ENCODE peak calls at places on chromosome 16, in seven cellular contexts. One of them, this sample, is unnamed.

GRCh38 chr16:46980926-46981325 is 7.5 kb upstream of the DNAJA2 start:
- DNase-seq in vagina: no peak
- DNase-seq in stomach: no peak
- DNase-seq in heart right ventricle: no peak
- DNase-seq in fibroblast of the aortic adventitia: peak
- DNase-seq in tibial nerve: no peak
- DNase-seq in pancreas: no peak
- DNase-seq in this sample: no peak

GRCh38 chr16:77993111-77993571 is 29.2 kb upstream of the CLEC3A start:
- DNase-seq in vagina: no peak
- DNase-seq in stomach: no peak
- DNase-seq in heart right ventricle: no peak
- DNase-seq in fibroblast of the aortic adventitia: peak
- DNase-seq in tibial nerve: no peak
- DNase-seq in pancreas: no peak
- DNase-seq in this sample: no peak

GRCh38 chr16:88505405-88506082 is 52.5 kb downstream of the ZFPM1 start:
- DNase-seq in vagina: no peak
- DNase-seq in stomach: peak
- DNase-seq in heart right ventricle: no peak
- DNase-seq in fibroblast of the aortic adventitia: peak
- DNase-seq in tibial nerve: no peak
- DNase-seq in pancreas: peak
- DNase-seq in this sample: no peak

GRCh38 chr16:90057738-90058173 is 19.4 kb downstream of the PRDM7 start:
- DNase-seq in vagina: no peak
- DNase-seq in stomach: no peak
- DNase-seq in heart right ventricle: no peak
- DNase-seq in fibroblast of the aortic adventitia: peak
- DNase-seq in tibial nerve: no peak
- DNase-seq in pancreas: no peak
- DNase-seq in this sample: no peak

GRCh38 chr16:89472711-89473075 is 17.7 kb downstream of the ANKRD11 start:
- DNase-seq in vagina: no peak
- DNase-seq in stomach: no peak
- DNase-seq in heart right ventricle: no peak
- DNase-seq in fibroblast of the aortic adventitia: no peak
- DNase-seq in tibial nerve: no peak
- DNase-seq in pancreas: no peak
- DNase-seq in this sample: no peak

GRCh38 chr16:9647981-9648701 is 534.1 kb downstream of the GRIN2A start:
- DNase-seq in vagina: no peak
- DNase-seq in stomach: no peak
- DNase-seq in heart right ventricle: peak
- DNase-seq in fibroblast of the aortic adventitia: peak
- DNase-seq in tibial nerve: peak
- DNase-seq in pancreas: peak
- DNase-seq in this sample: no peak

GRCh38 chr16:1258906-1259759 is 3.3 kb downstream of the TPSD1 start:
- DNase-seq in vagina: no peak
- DNase-seq in stomach: no peak
- DNase-seq in heart right ventricle: no peak
- DNase-seq in fibroblast of the aortic adventitia: no peak
- DNase-seq in tibial nerve: no peak
- DNase-seq in pancreas: no peak
- DNase-seq in this sample: no peak

GRCh38 chr16:22291860-22292692 is 5.1 kb upstream of the POLR3E start:
- DNase-seq in vagina: no peak
- DNase-seq in stomach: no peak
- DNase-seq in heart right ventricle: no peak
- DNase-seq in fibroblast of the aortic adventitia: peak
- DNase-seq in tibial nerve: no peak
- DNase-seq in pancreas: no peak
- DNase-seq in this sample: no peak

GRCh38 chr16:68792465-68793324 is 50.6 kb upstream of the TANGO6 start:
- DNase-seq in vagina: no peak
- DNase-seq in stomach: peak
- DNase-seq in heart right ventricle: no peak
- DNase-seq in fibroblast of the aortic adventitia: peak
- DNase-seq in tibial nerve: no peak
- DNase-seq in pancreas: peak
- DNase-seq in this sample: no peak

GRCh38 chr16:84820305-84820684 is 510 bp downstream of the CRISPLD2 start:
- DNase-seq in vagina: no peak
- DNase-seq in stomach: no peak
- DNase-seq in heart right ventricle: no peak
- DNase-seq in fibroblast of the aortic adventitia: no peak
- DNase-seq in tibial nerve: no peak
- DNase-seq in pancreas: no peak
- DNase-seq in this sample: no peak

GRCh38 chr16:55501549-55502322 is 7.1 kb upstream of the LPCAT2 start:
- DNase-seq in vagina: no peak
- DNase-seq in stomach: no peak
- DNase-seq in heart right ventricle: no peak
- DNase-seq in fibroblast of the aortic adventitia: no peak
- DNase-seq in tibial nerve: peak
- DNase-seq in pancreas: no peak
- DNase-seq in this sample: no peak
- TF ChIP-seq CTCF in vagina: no peak
- TF ChIP-seq CTCF in stomach: no peak
- TF ChIP-seq CTCF in heart right ventricle: no peak
- TF ChIP-seq CTCF in fibroblast of the aortic adventitia: peak
- TF ChIP-seq CTCF in tibial nerve: no peak
- TF ChIP-seq CTCF in pancreas: no peak
- TF ChIP-seq CTCF in this sample: peak

DNA sequence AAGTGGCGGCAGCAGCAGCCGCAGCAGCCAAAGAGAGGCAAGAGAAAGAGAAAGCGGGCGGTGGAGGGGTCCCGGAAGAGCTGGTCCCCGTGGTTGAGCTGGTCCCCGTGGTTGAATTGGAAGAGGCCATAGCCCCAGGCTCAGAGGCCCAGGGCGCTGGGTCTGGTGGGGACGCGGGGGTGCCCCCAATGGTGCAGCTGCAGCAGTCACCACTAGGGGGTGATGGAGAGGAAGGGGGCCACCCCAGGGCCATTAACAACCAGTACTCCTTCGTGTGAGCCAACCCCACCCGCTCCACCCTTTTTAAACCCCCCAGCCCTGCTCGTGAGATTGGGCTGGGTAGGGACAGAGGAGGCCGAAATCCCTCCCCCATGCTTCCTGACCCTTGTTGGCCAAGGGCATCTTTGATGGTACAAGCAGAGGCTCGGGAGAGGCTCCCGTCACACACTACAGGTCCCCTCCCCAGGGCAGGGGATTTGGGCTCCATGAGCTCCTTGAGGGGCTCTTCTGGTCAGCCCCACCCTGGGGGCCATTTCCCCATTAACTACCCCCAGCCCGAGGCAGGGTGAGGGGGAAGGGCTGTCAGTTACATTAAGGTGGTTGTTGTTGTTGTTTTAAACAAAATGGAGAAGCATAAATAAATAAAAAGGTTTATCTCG is 4.6 kb upstream of the ATP2A1 start:
- DNase-seq in vagina: no peak
- DNase-seq in stomach: no peak
- DNase-seq in heart right ventricle: no peak
- DNase-seq in fibroblast of the aortic adventitia: no peak
- DNase-seq in tibial nerve: no peak
- DNase-seq in pancreas: no peak
- DNase-seq in this sample: no peak
- TF ChIP-seq CTCF in vagina: no peak
- TF ChIP-seq CTCF in stomach: peak
- TF ChIP-seq CTCF in heart right ventricle: peak
- TF ChIP-seq CTCF in fibroblast of the aortic adventitia: peak
- TF ChIP-seq CTCF in tibial nerve: peak
- TF ChIP-seq CTCF in pancreas: peak
- TF ChIP-seq CTCF in this sample: peak

GRCh38 chr16:28064150-28064549 is 636 bp upstream of the GSG1L start:
- DNase-seq in vagina: no peak
- DNase-seq in stomach: no peak
- DNase-seq in heart right ventricle: no peak
- DNase-seq in fibroblast of the aortic adventitia: no peak
- DNase-seq in tibial nerve: no peak
- DNase-seq in pancreas: no peak
- DNase-seq in this sample: no peak

GRCh38 chr16:28062261-28063046 is 1.1 kb downstream of the GSG1L start:
- DNase-seq in vagina: no peak
- DNase-seq in stomach: no peak
- DNase-seq in heart right ventricle: no peak
- DNase-seq in fibroblast of the aortic adventitia: no peak
- DNase-seq in tibial nerve: no peak
- DNase-seq in pancreas: no peak
- DNase-seq in this sample: no peak

GRCh38 chr16:28063047-28063521 is 430 bp downstream of the GSG1L start:
- DNase-seq in vagina: no peak
- DNase-seq in stomach: no peak
- DNase-seq in heart right ventricle: no peak
- DNase-seq in fibroblast of the aortic adventitia: no peak
- DNase-seq in tibial nerve: no peak
- DNase-seq in pancreas: no peak
- DNase-seq in this sample: no peak

GRCh38 chr16:28064706-28065249 is 1.3 kb upstream of the GSG1L start:
- DNase-seq in vagina: no peak
- DNase-seq in stomach: no peak
- DNase-seq in heart right ventricle: no peak
- DNase-seq in fibroblast of the aortic adventitia: no peak
- DNase-seq in tibial nerve: no peak
- DNase-seq in pancreas: no peak
- DNase-seq in this sample: no peak

DNA sequence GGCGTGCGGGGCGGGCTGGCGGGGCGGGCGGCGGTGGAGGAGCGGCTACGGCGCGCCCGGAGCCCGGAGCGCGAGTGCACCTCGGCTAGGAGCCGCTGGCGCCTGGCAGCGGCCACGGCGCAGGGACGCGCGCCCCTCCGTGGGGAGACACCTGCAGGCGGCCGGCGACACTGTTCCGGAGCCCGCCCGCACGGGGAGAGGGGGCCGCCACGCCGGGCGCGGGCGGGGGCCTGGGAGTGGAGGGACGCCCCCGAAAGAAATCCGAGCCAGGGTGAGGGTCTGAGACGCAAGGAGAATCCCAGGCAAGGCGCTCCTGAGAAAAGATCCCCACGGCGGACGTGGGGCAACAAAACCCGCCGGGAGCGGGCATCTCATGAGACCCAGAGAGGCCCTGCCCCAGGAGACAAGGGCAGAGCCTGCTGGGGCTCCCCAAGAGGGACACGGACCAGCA is at the start of gene GSG1L:
- DNase-seq in vagina: no peak
- DNase-seq in stomach: no peak
- DNase-seq in heart right ventricle: no peak
- DNase-seq in fibroblast of the aortic adventitia: no peak
- DNase-seq in tibial nerve: no peak
- DNase-seq in pancreas: no peak
- DNase-seq in this sample: no peak
- TF ChIP-seq CTCF in vagina: no peak
- TF ChIP-seq CTCF in stomach: no peak
- TF ChIP-seq CTCF in heart right ventricle: peak
- TF ChIP-seq CTCF in fibroblast of the aortic adventitia: no peak
- TF ChIP-seq CTCF in tibial nerve: no peak
- TF ChIP-seq CTCF in pancreas: no peak
- TF ChIP-seq CTCF in this sample: peak

GRCh38 chr16:57609541-57610401 is 18.7 kb upstream of the ADGRG1 start:
- DNase-seq in vagina: no peak
- DNase-seq in stomach: peak
- DNase-seq in heart right ventricle: peak
- DNase-seq in fibroblast of the aortic adventitia: peak
- DNase-seq in tibial nerve: no peak
- DNase-seq in pancreas: no peak
- DNase-seq in this sample: no peak
- TF ChIP-seq CTCF in vagina: no peak
- TF ChIP-seq CTCF in stomach: no peak
- TF ChIP-seq CTCF in heart right ventricle: peak
- TF ChIP-seq CTCF in fibroblast of the aortic adventitia: peak
- TF ChIP-seq CTCF in tibial nerve: no peak
- TF ChIP-seq CTCF in pancreas: no peak
- TF ChIP-seq CTCF in this sample: peak

GRCh38 chr16:50670476-50670875 is 10.6 kb downstream of the SNX20 start:
- DNase-seq in vagina: no peak
- DNase-seq in stomach: no peak
- DNase-seq in heart right ventricle: no peak
- DNase-seq in fibroblast of the aortic adventitia: no peak
- DNase-seq in tibial nerve: no peak
- DNase-seq in pancreas: no peak
- DNase-seq in this sample: no peak
- TF ChIP-seq CTCF in vagina: no peak
- TF ChIP-seq CTCF in stomach: no peak
- TF ChIP-seq CTCF in heart right ventricle: no peak
- TF ChIP-seq CTCF in fibroblast of the aortic adventitia: no peak
- TF ChIP-seq CTCF in tibial nerve: no peak
- TF ChIP-seq CTCF in pancreas: no peak
- TF ChIP-seq CTCF in this sample: no peak

GRCh38 chr16:11296351-11296705 is 15.2 kb upstream of the PRM1 start:
- DNase-seq in vagina: no peak
- DNase-seq in stomach: no peak
- DNase-seq in heart right ventricle: no peak
- DNase-seq in fibroblast of the aortic adventitia: no peak
- DNase-seq in tibial nerve: no peak
- DNase-seq in pancreas: no peak
- DNase-seq in this sample: no peak

GRCh38 chr16:11296706-11297491 is 15.8 kb upstream of the PRM1 start:
- DNase-seq in vagina: no peak
- DNase-seq in stomach: peak
- DNase-seq in heart right ventricle: no peak
- DNase-seq in fibroblast of the aortic adventitia: no peak
- DNase-seq in tibial nerve: no peak
- DNase-seq in pancreas: no peak
- DNase-seq in this sample: no peak

GRCh38 chr16:11298143-11298900 is 17.2 kb upstream of the PRM1 start:
- DNase-seq in vagina: no peak
- DNase-seq in stomach: no peak
- DNase-seq in heart right ventricle: no peak
- DNase-seq in fibroblast of the aortic adventitia: no peak
- DNase-seq in tibial nerve: no peak
- DNase-seq in pancreas: no peak
- DNase-seq in this sample: no peak

GRCh38 chr16:11295672-11296071 is 14.5 kb upstream of the PRM1 start:
- DNase-seq in vagina: no peak
- DNase-seq in stomach: no peak
- DNase-seq in heart right ventricle: no peak
- DNase-seq in fibroblast of the aortic adventitia: no peak
- DNase-seq in tibial nerve: no peak
- DNase-seq in pancreas: no peak
- DNase-seq in this sample: no peak

DNA sequence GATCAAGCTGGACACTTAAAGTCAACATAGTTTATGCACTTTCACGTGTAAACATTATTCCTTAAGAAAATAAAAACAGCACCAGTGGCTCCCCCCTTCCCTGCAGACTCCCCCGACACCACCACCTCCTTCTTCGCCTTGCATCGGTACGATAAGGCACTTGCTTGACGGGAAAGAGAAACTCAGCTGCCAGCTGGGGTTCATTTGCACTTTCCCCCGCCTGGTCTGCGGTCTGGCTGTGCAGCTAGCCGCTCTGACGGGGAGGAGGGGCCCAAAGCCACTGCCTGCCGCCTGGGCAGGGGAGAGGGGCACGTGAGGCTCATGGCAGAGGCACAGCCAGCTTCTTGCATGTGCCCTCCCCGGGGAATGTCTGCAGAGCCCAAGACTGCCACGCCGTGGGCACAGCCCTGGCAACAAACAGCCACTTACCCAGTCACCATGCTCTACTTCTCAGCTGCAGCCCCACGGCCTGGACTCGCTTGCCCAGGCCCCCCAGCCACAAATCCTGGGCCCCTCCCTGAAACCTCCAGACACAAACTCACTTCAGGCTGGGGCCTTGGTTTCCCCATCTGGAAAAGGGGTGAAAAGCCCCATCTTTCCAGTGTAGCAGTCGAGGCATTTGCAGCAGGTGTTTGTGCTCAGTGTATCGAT is 16.5 kb upstream of the PRM1 start:
- DNase-seq in vagina: no peak
- DNase-seq in stomach: peak
- DNase-seq in heart right ventricle: peak
- DNase-seq in fibroblast of the aortic adventitia: peak
- DNase-seq in tibial nerve: peak
- DNase-seq in pancreas: peak
- DNase-seq in this sample: peak
- TF ChIP-seq CTCF in vagina: no peak
- TF ChIP-seq CTCF in stomach: no peak
- TF ChIP-seq CTCF in heart right ventricle: no peak
- TF ChIP-seq CTCF in fibroblast of the aortic adventitia: no peak
- TF ChIP-seq CTCF in tibial nerve: no peak
- TF ChIP-seq CTCF in pancreas: no peak
- TF ChIP-seq CTCF in this sample: peak

This sample was measured in left ventricle myocardium inferior.